ENCODE peak calls at places on chromosomes 3 and 15, in ten cellular contexts. Y, E, H, C, N, M, D, A, R and Z are unnamed samples.

GRCh38 chr15:64503197-64503596 is 42.8 kb downstream of the ZNF609 start:
- DNase-seq in Y (no peak), R (no peak), M (no peak), E (peak; percentile 66), D (no peak), A (no peak), N (peak; percentile 29), C (no peak), H (peak; percentile 5), Z (no peak)

GRCh38 chr3:56347219-56347871 is 120.9 kb downstream of the ERC2 start:
- DNase-seq in H (peak; percentile 32), D (no peak), N (peak; percentile 63), A (peak; percentile 28), C (no peak), R (no peak), M (peak; percentile 44), Y (no peak), E (no peak), Z (no peak)

GRCh38 chr3:9047465-9048346 is 84.4 kb upstream of the RAD18 start:
- DNase-seq in D (no peak), E (no peak), N (no peak), A (no peak), Y (no peak), C (no peak), M (no peak), R (no peak), H (no peak), Z (no peak)

GRCh38 chr3:50642382-50642781 is 25.4 kb downstream of the MAPKAPK3 start:
- DNase-seq in A (no peak), N (no peak), Y (no peak), D (no peak), E (no peak), M (no peak), R (no peak), C (no peak), H (no peak), Z (no peak)

GRCh38 chr3:66486187-66486586 is 14.6 kb downstream of the LRIG1 start:
- DNase-seq in A (no peak), Y (no peak), C (no peak), E (peak; percentile 82), R (no peak), M (no peak), N (no peak), D (no peak), H (no peak), Z (no peak)

GRCh38 chr3:146139586-146140110 is 21.3 kb downstream of the PLOD2 start:
- DNase-seq in N (no peak), H (no peak), Y (no peak), A (no peak), E (no peak), D (no peak), R (no peak), M (no peak), C (no peak), Z (no peak)

GRCh38 chr3:38137615-38138346 is 680 bp upstream of the MYD88 start:
- DNase-seq in M (no peak), Y (peak; percentile 36), D (no peak), E (peak; percentile 5), H (peak; percentile 41), A (no peak), N (peak; percentile 40), R (peak; percentile 53), C (no peak), Z (no peak)

GRCh38 chr3:126969586-126969985 is 13.3 kb upstream of the PLXNA1 start:
- DNase-seq in M (no peak), A (no peak), R (no peak), H (no peak), N (no peak), D (no peak), E (peak; percentile 49), C (no peak), Y (no peak), Z (no peak)

GRCh38 chr3:107999215-107999775 is 91.5 kb downstream of the CD47 start:
- DNase-seq in D (no peak), Y (no peak), E (peak; percentile 59), N (no peak), H (no peak), A (no peak), M (peak; percentile 34), C (no peak), R (peak; percentile 43), Z (no peak)

GRCh38 chr3:150300847-150301517 is 107.1 kb upstream of the TSC22D2 start:
- DNase-seq in E (peak; percentile 43), C (no peak), H (no peak), Y (no peak), R (no peak), M (no peak), D (no peak), A (no peak), N (no peak), Z (no peak)
- H3K4me3 ChIP-seq in E (no peak overlapping the region), C (no peak overlapping the region), H (no peak overlapping the region), Y (no peak overlapping the region), R (no peak overlapping the region), M (no peak overlapping the region), D (no peak overlapping the region), A (no peak overlapping the region), N (no peak overlapping the region), Z (no peak overlapping the region)

GRCh38 chr3:13660042-13660874 is 111.3 kb downstream of the FBLN2 start:
- DNase-seq in M (no peak), C (no peak), R (no peak), D (no peak), A (no peak), Y (no peak), E (no peak), N (no peak), H (no peak), Z (no peak)
- TF ChIP-seq CTCF in M (no peak), C (no peak), R (no peak), D (no peak), A (no peak), Y (no peak), E (no peak), N (no peak), H (no peak), Z (no peak)

GRCh38 chr3:27281671-27282150 is 87.5 kb downstream of the NEK10 start:
- DNase-seq in C (peak; percentile 92), E (no peak), M (no peak), D (no peak), N (no peak), Y (no peak), H (no peak), R (no peak), A (no peak), Z (no peak)
- H3K4me3 ChIP-seq in C (no peak overlapping the region), E (no peak overlapping the region), M (no peak overlapping the region), D (no peak overlapping the region), N (no peak overlapping the region), Y (no peak overlapping the region), H (no peak overlapping the region), R (no peak overlapping the region), A (no peak overlapping the region), Z (no peak overlapping the region)

GRCh38 chr3:13161021-13161759 is 88.0 kb upstream of the IQSEC1 start:
- DNase-seq in M (no peak), A (no peak), R (no peak), C (no peak), N (peak; percentile 13), D (no peak), Y (no peak), E (no peak), H (no peak), Z (no peak)
- TF ChIP-seq CTCF in M (no peak), A (no peak), R (no peak), C (peak; percentile 7), N (no peak), D (no peak), Y (no peak), E (no peak), H (peak; percentile 11), Z (no peak)

DNA sequence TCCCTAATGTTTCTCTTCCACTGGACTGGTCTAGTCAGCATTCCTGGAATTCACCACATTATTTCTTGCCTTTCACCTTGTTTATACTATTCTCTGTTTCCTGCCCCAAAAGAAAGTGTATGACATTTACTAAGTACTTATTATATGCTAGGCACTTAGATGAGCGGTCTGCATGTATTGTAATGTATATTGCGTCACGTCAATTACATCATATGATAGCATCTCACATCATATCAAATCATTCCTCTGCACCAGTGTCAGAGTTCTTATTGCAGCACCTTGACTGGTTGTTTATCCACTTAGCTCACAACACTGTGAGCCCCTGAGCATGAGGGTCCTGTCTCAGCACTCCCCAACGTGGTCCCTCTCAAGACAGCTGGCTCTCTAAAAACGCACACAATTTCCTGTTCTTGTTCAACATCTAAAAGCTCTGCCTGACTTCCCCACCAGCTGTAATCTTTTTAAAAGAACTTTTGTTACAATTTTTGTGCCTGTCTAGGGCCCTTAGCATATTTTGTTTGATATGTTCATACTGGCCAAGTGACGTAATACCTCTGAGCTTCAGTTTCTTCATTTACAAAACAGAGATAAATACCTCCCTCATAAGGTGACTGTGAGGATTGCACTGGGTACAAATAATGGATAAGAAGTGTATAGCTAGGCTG is 58.8 kb downstream of the ARHGAP31 start:
- DNase-seq in H (peak; percentile 67), C (peak; percentile 43), A (peak; percentile 57), D (no peak), R (no peak), E (peak; percentile 74), M (no peak), N (peak; percentile 69), Y (peak; percentile 20), Z (peak; percentile 37)
- H3K4me3 ChIP-seq in H (no peak overlapping the region), C (no peak overlapping the region), A (no peak overlapping the region), D (no peak overlapping the region), R (no peak overlapping the region), E (no peak overlapping the region), M (no peak overlapping the region), N (no peak overlapping the region), Y (no peak overlapping the region), Z (no peak overlapping the region)

GRCh38 chr3:43161684-43162512 is 56.0 kb upstream of the POMGNT2 start:
- DNase-seq in R (no peak), E (peak; percentile 20), M (no peak), A (no peak), Y (no peak), C (peak; percentile 24), D (no peak), H (peak; percentile 29), N (peak; percentile 45), Z (no peak)
- TF ChIP-seq CTCF in R (peak; percentile 35), E (peak; percentile 51), M (peak; percentile 35), A (no peak), Y (peak; percentile 67), C (peak; percentile 53), D (peak; percentile 37), H (peak; percentile 67), N (peak; percentile 13), Z (peak; percentile 10)

DNA sequence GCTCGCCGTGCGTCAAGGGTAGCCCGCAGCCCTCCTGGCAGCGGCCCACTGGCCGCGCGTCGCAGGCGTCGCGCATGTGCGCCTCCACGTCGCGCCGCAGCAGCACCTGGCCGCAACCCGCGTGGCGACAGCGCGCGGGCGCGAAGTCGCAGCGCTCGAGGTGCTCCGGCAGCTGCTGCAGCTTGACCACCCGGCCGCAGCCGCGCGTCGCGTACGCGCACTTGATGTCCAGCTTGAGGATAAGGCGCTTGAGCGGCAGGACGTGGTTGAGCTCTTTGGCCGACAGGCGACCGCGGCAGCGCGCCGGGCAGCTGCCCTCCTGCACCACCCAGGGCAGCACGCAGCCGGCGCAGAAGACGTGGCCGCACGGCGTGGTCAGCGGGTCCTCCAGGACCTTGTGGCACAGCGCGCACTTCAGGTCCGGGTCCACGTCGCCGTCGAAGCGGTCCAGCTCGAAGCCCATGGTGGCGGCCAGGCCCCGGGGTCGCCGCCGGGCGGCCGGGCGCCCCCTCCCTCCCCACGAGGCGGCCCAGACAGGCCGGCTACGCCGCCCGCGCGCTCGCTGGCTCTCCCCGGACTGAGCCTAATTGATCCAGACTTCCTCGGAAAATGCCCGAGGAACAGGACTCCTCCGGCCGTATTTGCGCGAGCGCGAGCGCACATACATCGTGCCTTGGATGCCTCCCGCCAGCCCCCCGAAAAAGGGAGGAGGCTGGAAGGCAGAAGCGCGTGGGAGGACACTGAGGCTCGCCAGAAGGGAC is at the start of gene PDZRN3:
- DNase-seq in R (peak; percentile 64), Y (no peak), E (peak; percentile 77), H (no peak), D (peak; percentile 71), C (no peak), M (peak; percentile 34), A (no peak), N (no peak), Z (no peak)
- H3K4me3 ChIP-seq in R (peak within 1 kb of the TSS; percentile 31), Y (no peak within 1 kb of the TSS), E (peak within 1 kb of the TSS; percentile 94), H (no peak within 1 kb of the TSS), D (peak within 1 kb of the TSS; percentile 81), C (no peak within 1 kb of the TSS), M (peak within 1 kb of the TSS; percentile 79), A (no peak within 1 kb of the TSS), N (no peak within 1 kb of the TSS), Z (no peak within 1 kb of the TSS)